ENCODE peak calls at places on chromosome 1, in four cellular contexts. One of them, this sample, is unnamed.

GRCh38 chr1:218328769-218329168 is 16.4 kb upstream of the TGFB2 start:
- DNase-seq in upper lobe of right lung: no peak
- DNase-seq in fibroblast of villous mesenchyme: no peak
- DNase-seq in left colon: no peak
- DNase-seq in this sample: no peak

GRCh38 chr1:55232448-55233148 is 17.4 kb upstream of the USP24 start:
- DNase-seq in upper lobe of right lung: no peak
- DNase-seq in fibroblast of villous mesenchyme: no peak
- DNase-seq in left colon: no peak
- DNase-seq in this sample: no peak

GRCh38 chr1:41365772-41366427 is 4.7 kb downstream of the FOXO6 start:
- DNase-seq in upper lobe of right lung: peak; percentile 67
- DNase-seq in fibroblast of villous mesenchyme: no peak
- DNase-seq in left colon: peak; percentile 33
- DNase-seq in this sample: peak; percentile 64

GRCh38 chr1:39957299-39958020 is 2.5 kb downstream of the MFSD2A start:
- DNase-seq in upper lobe of right lung: no peak
- DNase-seq in fibroblast of villous mesenchyme: no peak
- DNase-seq in left colon: no peak
- DNase-seq in this sample: no peak

GRCh38 chr1:112693821-112694220 is 13.1 kb downstream of the RHOC start:
- DNase-seq in upper lobe of right lung: no peak
- DNase-seq in fibroblast of villous mesenchyme: no peak
- DNase-seq in left colon: no peak
- DNase-seq in this sample: no peak

GRCh38 chr1:27137022-27137542 is 17.8 kb downstream of the SLC9A1 start:
- DNase-seq in upper lobe of right lung: peak; percentile 86
- DNase-seq in fibroblast of villous mesenchyme: no peak
- DNase-seq in left colon: no peak
- DNase-seq in this sample: no peak

GRCh38 chr1:16073490-16074104 is at the start of gene FAM131C:
- DNase-seq in upper lobe of right lung: no peak
- DNase-seq in fibroblast of villous mesenchyme: no peak
- DNase-seq in left colon: no peak
- DNase-seq in this sample: no peak

GRCh38 chr1:179007233-179007632 is 18.5 kb upstream of the FAM20B start:
- DNase-seq in upper lobe of right lung: no peak
- DNase-seq in fibroblast of villous mesenchyme: no peak
- DNase-seq in left colon: no peak
- DNase-seq in this sample: no peak

GRCh38 chr1:116763116-116763786 is 9.0 kb downstream of the CD2 start:
- DNase-seq in upper lobe of right lung: no peak
- DNase-seq in fibroblast of villous mesenchyme: peak; percentile 20
- DNase-seq in left colon: no peak
- DNase-seq in this sample: no peak

GRCh38 chr1:94803517-94804441 is 16.4 kb upstream of the SLC44A3 start:
- DNase-seq in upper lobe of right lung: no peak
- DNase-seq in fibroblast of villous mesenchyme: peak; percentile 75
- DNase-seq in left colon: peak; percentile 47
- DNase-seq in this sample: no peak